ENCODE peak calls at places on chromosomes 16 and 17, in seven cellular contexts. P is esophagus squamous epithelium, T is thyroid gland, S is GM12878, L is HepG2, G is HCT116, K is IMR-90. V is an unnamed sample. For H3K4me1, the result is how much of the 10 kb centered on the place peaks cover.

GRCh38 chr17:40819528-40820125 is 2.8 kb downstream of the KRT10 start:
- DNase-seq in P (no peak), T (no peak), S (no peak), L (peak), G (no peak), K (peak), V (no peak)

GRCh38 chr16:50814541-50814940 is 72.7 kb downstream of the CYLD start:
- DNase-seq in P (no peak), T (no peak), S (no peak), L (no peak), G (no peak), K (no peak), V (no peak)

GRCh38 chr17:36808181-36808661 is 129.1 kb upstream of the LHX1 start:
- DNase-seq in P (no peak), T (no peak), S (no peak), L (no peak), G (no peak), K (no peak), V (no peak)

GRCh38 chr17:59152925-59153324 is 2.1 kb downstream of the SKA2 start:
- DNase-seq in P (no peak), T (no peak), S (no peak), L (no peak), G (no peak), K (no peak), V (no peak)

GRCh38 chr17:36611345-36612072 is 10.1 kb downstream of the MRM1 start:
- DNase-seq in P (no peak), T (no peak), S (no peak), L (no peak), G (no peak), K (peak), V (no peak)

GRCh38 chr17:7019839-7020519 is 2.9 kb upstream of the BCL6B start:
- DNase-seq in P (no peak), T (peak), S (no peak), L (no peak), G (no peak), K (peak), V (no peak)

GRCh38 chr16:22070361-22071351 is 21.7 kb upstream of the VWA3A start:
- DNase-seq in P (no peak), T (no peak), S (no peak), L (no peak), G (no peak), K (peak), V (peak)

GRCh38 chr17:37488607-37489196 is 989 bp upstream of the DUSP14 start:
- DNase-seq in P (no peak), T (peak), S (no peak), L (peak), G (peak), K (peak), V (peak)

GRCh38 chr17:4582101-4582501 is 2.2 kb upstream of the SMTNL2 start:
- DNase-seq in P (no peak), T (no peak), S (no peak), L (no peak), G (no peak), K (no peak), V (no peak)

GRCh38 chr17:41695134-41695661 is 6.5 kb downstream of the EIF1 start:
- DNase-seq in P (no peak), T (no peak), S (no peak), L (no peak), G (no peak), K (peak), V (no peak)

GRCh38 chr16:17354121-17354750 is 116.5 kb downstream of the XYLT1 start:
- DNase-seq in P (no peak), T (no peak), S (no peak), L (no peak), G (no peak), K (no peak), V (no peak)

GRCh38 chr16:14338236-14338635 is 267.1 kb downstream of the MRTFB start:
- DNase-seq in P (no peak), T (no peak), S (no peak), L (no peak), G (no peak), K (no peak), V (no peak)

GRCh38 chr17:67999291-67999911 is 3.1 kb upstream of the C17orf58 start:
- DNase-seq in P (no peak), T (no peak), S (no peak), L (no peak), G (no peak), K (peak), V (no peak)

DNA sequence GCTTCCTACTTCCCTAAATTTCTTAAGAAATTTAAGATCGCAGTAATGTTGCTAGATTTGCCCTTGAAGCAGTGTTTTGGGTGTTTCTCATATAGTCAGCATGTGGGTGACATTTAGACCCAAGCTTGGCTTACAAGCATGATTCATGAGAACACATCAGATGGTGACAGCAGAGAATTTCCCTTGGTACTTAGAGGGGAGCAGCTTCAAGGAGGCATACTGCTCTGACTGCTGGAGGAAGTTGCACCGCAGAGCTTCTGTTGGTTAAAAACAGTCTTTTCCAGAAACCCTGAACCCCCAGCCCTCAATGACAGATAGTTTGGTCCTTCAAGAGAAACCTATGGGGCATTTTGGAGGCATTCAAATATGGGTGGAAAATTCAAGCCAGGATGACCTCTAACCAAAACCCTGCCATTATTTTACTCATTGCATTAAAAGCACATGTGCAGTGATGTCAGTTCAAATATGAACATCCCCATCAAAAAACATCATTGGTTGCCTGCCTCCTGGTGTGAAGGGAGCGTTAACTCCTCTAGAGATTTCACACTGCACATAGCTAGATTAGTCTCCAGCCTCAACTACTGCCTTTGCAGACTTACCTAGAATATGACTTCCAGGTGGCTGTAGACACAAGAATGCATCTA is 201.5 kb upstream of the CACNG5 start:
- DNase-seq in P (no peak), T (no peak), S (no peak), L (no peak), G (no peak), K (peak), V (no peak)
- TF ChIP-seq POLR2A in P (no peak), T (no peak), S (no peak), L (no peak), G (no peak), K (no peak), V (no peak)

DNA sequence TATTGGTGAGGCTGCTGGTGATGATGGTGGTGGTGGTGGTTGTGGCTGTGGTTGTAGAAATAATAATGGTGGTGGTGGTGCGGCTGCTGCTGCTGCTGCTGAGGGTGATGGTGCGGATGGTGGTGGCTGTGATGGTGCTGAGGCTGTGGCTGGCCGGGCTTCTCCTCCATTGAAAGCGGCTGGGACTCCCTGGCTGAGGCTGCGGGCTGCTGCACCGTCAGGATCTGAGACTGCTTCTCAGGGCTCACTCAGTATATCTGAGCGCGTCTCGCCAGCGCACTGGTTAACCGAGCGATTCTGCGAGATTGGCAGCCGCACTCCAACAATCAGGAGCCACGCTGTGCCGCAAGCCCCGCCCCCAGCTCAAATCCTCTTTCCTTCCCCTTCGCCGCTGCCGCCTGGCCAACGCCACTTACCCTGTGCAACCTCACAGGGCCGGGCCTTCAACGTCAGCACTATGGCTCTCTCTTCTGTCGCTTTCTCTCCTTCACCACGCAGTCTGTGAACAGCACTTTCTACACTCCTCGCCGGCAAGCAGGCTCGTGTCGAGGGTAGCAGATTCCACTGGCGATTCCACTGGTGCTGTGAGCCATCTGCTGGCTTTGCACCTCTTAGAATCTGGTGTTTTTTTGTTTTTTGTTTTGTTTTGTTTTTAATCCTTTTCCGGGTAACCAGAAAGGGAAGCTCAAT is at the start of gene NUFIP2:
- DNase-seq in P (peak), T (peak), S (peak), L (peak), G (peak), K (peak), V (peak)
- TF ChIP-seq CTCF in P (peak), T (no peak), S (no peak), L (no peak), G (no peak), K (no peak), V (peak)

GRCh38 chr17:503449-503700 is 150.8 kb upstream of the RPH3AL start:
- DNase-seq in P (no peak), T (no peak), S (no peak), L (no peak), G (no peak), K (no peak), V (no peak)
- H3K4me1 ChIP-seq in P (under half), T (under half), S (under half), L (under half), G (under half), K (under half), V (under half)

GRCh38 chr16:30875881-30876791 is 17.7 kb downstream of the BCL7C start:
- DNase-seq in P (no peak), T (no peak), S (peak), L (no peak), G (no peak), K (peak), V (no peak)
- TF ChIP-seq POLR2A in P (no peak), T (no peak), S (peak), L (no peak), G (no peak), K (no peak), V (no peak)

GRCh38 chr17:81304196-81305015 is 9.3 kb upstream of the SLC38A10 start:
- DNase-seq in P (no peak), T (no peak), S (no peak), L (no peak), G (no peak), K (no peak), V (no peak)

GRCh38 chr17:81301195-81302144 is 6.4 kb upstream of the SLC38A10 start:
- DNase-seq in P (no peak), T (no peak), S (no peak), L (no peak), G (no peak), K (no peak), V (no peak)

GRCh38 chr17:81303385-81303784 is 8.3 kb upstream of the SLC38A10 start:
- DNase-seq in P (no peak), T (no peak), S (no peak), L (no peak), G (no peak), K (no peak), V (no peak)

GRCh38 chr17:81302324-81302723 is 7.2 kb upstream of the SLC38A10 start:
- DNase-seq in P (no peak), T (no peak), S (no peak), L (no peak), G (no peak), K (no peak), V (no peak)

GRCh38 chr17:81302861-81303326 is 7.8 kb upstream of the SLC38A10 start:
- DNase-seq in P (no peak), T (no peak), S (no peak), L (peak), G (no peak), K (no peak), V (no peak)
- TF ChIP-seq CTCF in P (no peak), T (no peak), S (no peak), L (peak), G (no peak), K (no peak), V (no peak)

GRCh38 chr17:75729351-75729750 is 8.1 kb downstream of the ITGB4 start:
- DNase-seq in P (no peak), T (no peak), S (no peak), L (no peak), G (no peak), K (no peak), V (no peak)
- H3K4me1 ChIP-seq in P (under half), T (under half), S (under half), L (under half), G (under half), K (under half), V (under half)